ENCODE peak calls at places on chromosomes 5 and 9, in four cellular contexts. K is GM12878, L is HL-60, F is K562. S is an unnamed sample.
A peak's percentile ranks its signal among the peaks of the same experiment; 100 is the strongest.

GRCh38 chr9:77099388-77099787 is 77.9 kb upstream of the VPS13A start:
- DNase-seq in K (no peak), L (no peak), F (no peak), S (no peak)

GRCh38 chr5:132388244-132389050 is 18.9 kb downstream of the SLC22A5 start:
- DNase-seq in K (no peak), L (no peak), F (no peak), S (no peak)

GRCh38 chr9:4371108-4371507 is 71.2 kb upstream of the GLIS3 start:
- DNase-seq in K (no peak), L (no peak), F (no peak), S (no peak)

GRCh38 chr9:22079873-22080341 is 70.8 kb upstream of the CDKN2B start:
- DNase-seq in K (peak; percentile 40), L (no peak), F (no peak), S (no peak)

GRCh38 chr5:1523793-1524480 is at the start of gene LPCAT1:
- DNase-seq in K (no peak), L (peak; percentile 68), F (peak; percentile 84), S (peak; percentile 89)

GRCh38 chr9:35882996-35883395 is 12.8 kb upstream of the OR13J1 start:
- DNase-seq in K (no peak), L (no peak), F (no peak), S (no peak)

GRCh38 chr9:111945216-111945615 is 48.6 kb downstream of the UGCG start:
- DNase-seq in K (peak; percentile 65), L (no peak), F (no peak), S (peak; percentile 43)

GRCh38 chr9:76463211-76463610 is 4.2 kb downstream of the GCNT1 start:
- DNase-seq in K (no peak), L (no peak), F (no peak), S (no peak)

GRCh38 chr5:86665984-86666760 is 48.4 kb downstream of the COX7C start:
- DNase-seq in K (peak; percentile 21), L (no peak), F (peak; percentile 6), S (no peak)

GRCh38 chr5:161546463-161547301 is at the start of gene GABRB2:
- DNase-seq in K (peak; percentile 24), L (peak; percentile 34), F (peak; percentile 16), S (no peak)

GRCh38 chr5:1161832-1162229 is 39.6 kb upstream of the SLC6A19 start:
- DNase-seq in K (no peak), L (no peak), F (no peak), S (no peak)

GRCh38 chr9:21996858-21997257 is 2.3 kb downstream of the CDKN2B-AS1 start:
- DNase-seq in K (no peak), L (no peak), F (no peak), S (no peak)

GRCh38 chr5:142304013-142304701 is 20.7 kb downstream of the SPRY4 start:
- DNase-seq in K (no peak), L (no peak), F (no peak), S (no peak)

GRCh38 chr9:76713371-76713770 is 50.9 kb upstream of the PCA3 start:
- DNase-seq in K (no peak), L (no peak), F (no peak), S (no peak)

GRCh38 chr9:126805546-126806262 is 864 bp downstream of the ZBTB43 start:
- DNase-seq in K (peak; percentile 65), L (peak; percentile 88), F (peak; percentile 92), S (peak; percentile 47)

GRCh38 chr9:69460002-69460401 is 135.0 kb downstream of the ENTREP1 start:
- DNase-seq in K (no peak), L (no peak), F (no peak), S (no peak)

GRCh38 chr9:99693888-99694287 is 127.8 kb upstream of the NR4A3 start:
- DNase-seq in K (no peak), L (no peak), F (no peak), S (no peak)

GRCh38 chr9:99694393-99694792 is 127.3 kb upstream of the NR4A3 start:
- DNase-seq in K (no peak), L (no peak), F (no peak), S (no peak)

GRCh38 chr9:99690573-99690972 is 131.1 kb upstream of the NR4A3 start:
- DNase-seq in K (no peak), L (no peak), F (no peak), S (no peak)
- TF ChIP-seq SPI1 in K (no peak), L (no peak), F (no peak), S (no peak)

GRCh38 chr5:149428032-149428431 is 48.9 kb upstream of the IL17B start:
- DNase-seq in K (no peak), L (no peak), F (no peak), S (no peak)
- TF ChIP-seq POLR2AphosphoS5 in K (no peak), L (no peak), F (no peak), S (no peak)

GRCh38 chr9:133349965-133350624 is 2.1 kb downstream of the RPL7A start:
- DNase-seq in K (no peak), L (no peak), F (no peak), S (no peak)

GRCh38 chr9:133347515-133347984 is 381 bp downstream of the MED22 start:
- DNase-seq in K (peak; percentile 28), L (no peak), F (peak; percentile 61), S (peak; percentile 71)

GRCh38 chr9:133348763-133349573 is 950 bp downstream of the RPL7A start:
- DNase-seq in K (no peak), L (no peak), F (no peak), S (no peak)

GRCh38 chr9:133346021-133346713 is 1.8 kb downstream of the MED22 start:
- DNase-seq in K (no peak), L (no peak), F (no peak), S (no peak)

DNA sequence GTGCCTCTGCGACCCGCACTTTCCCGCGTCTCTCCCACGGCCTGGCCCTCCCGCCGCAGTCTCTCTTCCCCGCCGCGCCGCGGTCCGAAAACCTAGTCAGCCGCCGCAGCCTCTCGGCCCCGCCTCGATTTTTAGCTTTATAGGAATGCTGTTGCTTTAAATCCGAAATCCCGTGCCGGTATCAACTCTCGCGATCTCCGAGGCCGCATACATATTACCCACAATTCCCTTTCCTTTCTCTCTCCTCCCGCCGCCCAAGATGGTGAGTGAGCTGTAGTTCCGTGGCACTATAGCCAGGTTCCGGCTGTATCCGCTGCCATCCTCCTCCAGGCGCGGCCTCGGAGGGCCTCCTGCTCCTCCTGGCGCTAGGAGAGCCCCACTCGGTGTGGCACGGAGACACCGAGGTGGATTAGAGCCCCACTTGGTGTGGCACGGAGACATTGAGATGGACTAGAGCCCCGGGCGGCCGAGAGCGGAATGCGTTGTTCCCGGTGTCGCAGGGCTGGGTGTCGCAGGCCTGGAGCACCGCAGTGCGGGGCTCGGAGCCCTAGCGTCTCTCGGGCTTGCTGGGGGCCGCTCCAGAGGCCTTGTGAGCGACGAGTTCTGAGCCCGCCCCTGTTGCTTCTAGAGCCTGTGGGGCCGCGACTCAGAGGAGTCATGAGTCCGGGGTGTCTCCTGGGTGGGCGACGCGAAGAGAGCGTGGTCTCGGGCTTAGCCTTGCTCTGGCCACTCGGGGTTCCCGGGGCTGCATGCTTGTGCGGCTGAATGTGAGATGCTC is at the start of the genes MED22 and RPL7A:
- DNase-seq in K (peak; percentile 91), L (peak; percentile 92), F (peak; percentile 96), S (peak; percentile 89)
- TF ChIP-seq SPI1 in K (no peak), L (no peak), F (peak; percentile 18), S (peak; percentile 17)

GRCh38 chr5:108727639-108728565 is 19.8 kb upstream of the FER start:
- DNase-seq in K (no peak), L (peak; percentile 40), F (peak; percentile 95), S (peak; percentile 50)
- TF ChIP-seq POLR2AphosphoS5 in K (peak; percentile 64), L (no peak), F (peak; percentile 76), S (peak; percentile 79)

GRCh38 chr5:95859327-95860060 is 37.0 kb upstream of the GLRX start:
- DNase-seq in K (no peak), L (no peak), F (no peak), S (no peak)

GRCh38 chr5:95858661-95859326 is 36.3 kb upstream of the GLRX start:
- DNase-seq in K (peak; percentile 67), L (peak; percentile 50), F (peak; percentile 90), S (peak; percentile 81)

GRCh38 chr5:95856501-95856981 is 34.0 kb upstream of the GLRX start:
- DNase-seq in K (no peak), L (no peak), F (no peak), S (no peak)

GRCh38 chr5:95858023-95858461 is 35.5 kb upstream of the GLRX start:
- DNase-seq in K (no peak), L (no peak), F (no peak), S (no peak)

GRCh38 chr5:95857185-95857945 is 34.8 kb upstream of the GLRX start:
- DNase-seq in K (no peak), L (no peak), F (peak; percentile 71), S (no peak)
- TF ChIP-seq SPI1 in K (no peak), L (no peak), F (no peak), S (no peak)

DNA sequence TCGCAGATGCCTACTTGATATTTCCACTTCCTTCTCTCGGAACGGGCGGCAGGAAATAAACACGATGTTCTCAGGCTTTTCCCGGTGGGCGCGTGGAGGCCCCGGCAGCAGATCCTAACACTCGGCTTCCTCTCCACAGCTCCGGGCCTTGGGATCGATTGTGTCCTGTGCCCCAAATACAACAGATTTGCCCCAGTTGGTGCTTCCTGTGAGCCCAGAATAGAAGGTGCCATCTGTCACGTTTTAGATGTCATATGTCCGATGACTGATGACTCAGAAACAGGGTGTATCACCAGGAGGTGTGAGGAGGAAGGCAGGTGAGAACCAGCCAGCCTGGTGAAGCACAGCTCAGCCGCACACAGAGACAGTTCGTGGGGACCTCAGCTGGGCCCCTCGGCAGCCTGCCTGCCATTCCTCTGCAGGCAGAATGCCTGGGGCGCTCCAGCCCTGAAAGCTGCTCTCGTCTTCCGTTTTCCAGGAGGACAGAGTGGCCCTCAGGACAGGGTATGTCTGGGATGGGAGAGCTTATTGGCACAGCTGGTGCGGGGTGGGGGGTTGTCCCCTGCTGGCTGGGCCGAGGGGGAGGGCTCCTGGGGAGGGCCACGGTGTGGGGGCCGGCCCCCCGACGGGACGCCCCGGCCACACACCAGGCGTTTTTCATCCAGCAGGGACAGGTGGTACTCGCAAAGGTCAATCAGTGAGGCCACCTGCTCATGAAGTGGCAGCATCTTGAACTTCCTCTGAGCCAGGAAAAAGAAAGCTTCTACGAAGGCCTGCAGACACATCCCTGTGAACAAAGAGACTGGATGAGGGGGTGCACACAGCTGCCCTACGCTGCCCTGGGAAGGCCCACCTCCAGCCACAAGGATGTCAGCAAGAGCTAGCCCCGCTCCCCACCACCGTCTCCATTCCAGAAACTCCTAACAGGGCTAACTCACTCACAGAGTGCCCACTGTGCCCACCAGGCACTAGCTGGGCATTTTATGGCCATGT is 171.0 kb downstream of the DAB2IP start:
- DNase-seq in K (no peak), L (no peak), F (no peak), S (no peak)
- TF ChIP-seq POLR2AphosphoS5 in K (no peak), L (no peak), F (no peak), S (no peak)